ENCODE peak calls at places on chromosomes 6 and 20, in six cellular contexts. One of them, this sample, is unnamed.

GRCh38 chr6:131430531-131430930 is 142.5 kb upstream of the ARG1 start:
- DNase-seq in GM12878: no peak
- DNase-seq in H1: no peak
- DNase-seq in K562: no peak
- DNase-seq in GM12891: no peak
- DNase-seq in HepG2: no peak
- DNase-seq in this sample: no peak

GRCh38 chr6:8462694-8463093 is 27.3 kb upstream of the SLC35B3 start:
- DNase-seq in GM12878: no peak
- DNase-seq in H1: no peak
- DNase-seq in K562: no peak
- DNase-seq in GM12891: no peak
- DNase-seq in HepG2: no peak
- DNase-seq in this sample: no peak

GRCh38 chr20:60512436-60512835 is 554.2 kb downstream of the CDH26 start:
- DNase-seq in GM12878: no peak
- DNase-seq in H1: no peak
- DNase-seq in K562: no peak
- DNase-seq in GM12891: no peak
- DNase-seq in HepG2: peak
- DNase-seq in this sample: no peak

GRCh38 chr6:157726892-157727628 is 96.0 kb upstream of the SNX9 start:
- DNase-seq in GM12878: no peak
- DNase-seq in H1: no peak
- DNase-seq in K562: no peak
- DNase-seq in GM12891: no peak
- DNase-seq in HepG2: no peak
- DNase-seq in this sample: no peak

GRCh38 chr20:50133041-50133440 is 20.1 kb upstream of the UBE2V1 start:
- DNase-seq in GM12878: no peak
- DNase-seq in H1: no peak
- DNase-seq in K562: no peak
- DNase-seq in GM12891: no peak
- DNase-seq in HepG2: no peak
- DNase-seq in this sample: no peak

GRCh38 chr6:122714059-122714458 is 65.5 kb upstream of the FABP7 start:
- DNase-seq in GM12878: no peak
- DNase-seq in H1: no peak
- DNase-seq in K562: no peak
- DNase-seq in GM12891: no peak
- DNase-seq in HepG2: no peak
- DNase-seq in this sample: no peak

GRCh38 chr20:25324412-25324811 is 66.2 kb downstream of the ABHD12 start:
- DNase-seq in GM12878: no peak
- DNase-seq in H1: peak
- DNase-seq in K562: no peak
- DNase-seq in GM12891: no peak
- DNase-seq in HepG2: no peak
- DNase-seq in this sample: no peak

GRCh38 chr6:84763397-84764331 is 734 bp downstream of the TBX18 start:
- DNase-seq in GM12878: no peak
- DNase-seq in H1: peak
- DNase-seq in K562: peak
- DNase-seq in GM12891: no peak
- DNase-seq in HepG2: no peak
- DNase-seq in this sample: no peak

GRCh38 chr6:650098-650497 is 6.8 kb downstream of the HUS1B start:
- DNase-seq in GM12878: no peak
- DNase-seq in H1: no peak
- DNase-seq in K562: no peak
- DNase-seq in GM12891: no peak
- DNase-seq in HepG2: no peak
- DNase-seq in this sample: no peak

GRCh38 chr6:145735356-145736165 is at the start of gene EPM2A:
- DNase-seq in GM12878: peak
- DNase-seq in H1: peak
- DNase-seq in K562: peak
- DNase-seq in GM12891: peak
- DNase-seq in HepG2: peak
- DNase-seq in this sample: peak

GRCh38 chr6:18503588-18504231 is 116.6 kb downstream of the RNF144B start:
- DNase-seq in GM12878: peak
- DNase-seq in H1: peak
- DNase-seq in K562: peak
- DNase-seq in GM12891: peak
- DNase-seq in HepG2: peak
- DNase-seq in this sample: no peak

GRCh38 chr6:161637658-161638057 is 363.8 kb upstream of the AGPAT4 start:
- DNase-seq in GM12878: no peak
- DNase-seq in H1: no peak
- DNase-seq in K562: no peak
- DNase-seq in GM12891: no peak
- DNase-seq in HepG2: no peak
- DNase-seq in this sample: no peak

GRCh38 chr6:163793584-163793983 is 379.1 kb downstream of the QKI start:
- DNase-seq in GM12878: no peak
- DNase-seq in H1: no peak
- DNase-seq in K562: no peak
- DNase-seq in GM12891: no peak
- DNase-seq in HepG2: peak
- DNase-seq in this sample: no peak

GRCh38 chr6:46925563-46926253 is 4.0 kb upstream of the ADGRF5 start:
- DNase-seq in GM12878: no peak
- DNase-seq in H1: no peak
- DNase-seq in K562: no peak
- DNase-seq in GM12891: no peak
- DNase-seq in HepG2: peak
- DNase-seq in this sample: no peak

GRCh38 chr20:51092238-51092822 is 69.4 kb upstream of the KCNG1 start:
- DNase-seq in GM12878: no peak
- DNase-seq in H1: no peak
- DNase-seq in K562: no peak
- DNase-seq in GM12891: no peak
- DNase-seq in HepG2: no peak
- DNase-seq in this sample: no peak

GRCh38 chr20:45011108-45011526 is 44.8 kb downstream of the STK4 start:
- DNase-seq in GM12878: no peak
- DNase-seq in H1: peak
- DNase-seq in K562: peak
- DNase-seq in GM12891: no peak
- DNase-seq in HepG2: peak
- DNase-seq in this sample: no peak

GRCh38 chr6:111256646-111257045 is 169.3 kb downstream of the SLC16A10 start:
- DNase-seq in GM12878: no peak
- DNase-seq in H1: no peak
- DNase-seq in K562: no peak
- DNase-seq in GM12891: no peak
- DNase-seq in HepG2: peak
- DNase-seq in this sample: no peak

GRCh38 chr6:3318226-3318625 is 59.5 kb downstream of the PSMG4 start:
- DNase-seq in GM12878: no peak
- DNase-seq in H1: no peak
- DNase-seq in K562: no peak
- DNase-seq in GM12891: peak
- DNase-seq in HepG2: no peak
- DNase-seq in this sample: no peak

GRCh38 chr6:118554698-118555097 is 6.6 kb downstream of the PLN start:
- DNase-seq in GM12878: no peak
- DNase-seq in H1: no peak
- DNase-seq in K562: no peak
- DNase-seq in GM12891: no peak
- DNase-seq in HepG2: no peak
- DNase-seq in this sample: no peak

GRCh38 chr20:62266851-62267250 is 28.5 kb downstream of the OSBPL2 start:
- DNase-seq in GM12878: no peak
- DNase-seq in H1: no peak
- DNase-seq in K562: no peak
- DNase-seq in GM12891: no peak
- DNase-seq in HepG2: no peak
- DNase-seq in this sample: no peak

GRCh38 chr20:62267543-62267942 is 29.2 kb downstream of the OSBPL2 start:
- DNase-seq in GM12878: no peak
- DNase-seq in H1: no peak
- DNase-seq in K562: no peak
- DNase-seq in GM12891: no peak
- DNase-seq in HepG2: no peak
- DNase-seq in this sample: no peak

GRCh38 chr20:62263396-62263795 is 25.1 kb downstream of the OSBPL2 start:
- DNase-seq in GM12878: no peak
- DNase-seq in H1: no peak
- DNase-seq in K562: no peak
- DNase-seq in GM12891: no peak
- DNase-seq in HepG2: no peak
- DNase-seq in this sample: no peak

GRCh38 chr20:62266340-62266739 is 28.0 kb downstream of the OSBPL2 start:
- DNase-seq in GM12878: no peak
- DNase-seq in H1: no peak
- DNase-seq in K562: peak
- DNase-seq in GM12891: no peak
- DNase-seq in HepG2: peak
- DNase-seq in this sample: no peak

GRCh38 chr20:62265365-62265764 is 27.0 kb downstream of the OSBPL2 start:
- DNase-seq in GM12878: no peak
- DNase-seq in H1: no peak
- DNase-seq in K562: no peak
- DNase-seq in GM12891: no peak
- DNase-seq in HepG2: no peak
- DNase-seq in this sample: no peak
- TF ChIP-seq POLR2AphosphoS5 in GM12878: no peak
- TF ChIP-seq POLR2AphosphoS5 in H1: no peak
- TF ChIP-seq POLR2AphosphoS5 in K562: no peak
- TF ChIP-seq POLR2AphosphoS5 in GM12891: no peak
- TF ChIP-seq POLR2AphosphoS5 in HepG2: no peak
- TF ChIP-seq POLR2AphosphoS5 in this sample: no peak

GRCh38 chr6:32894085-32895005 is 40.4 kb downstream of the PSMB9 start:
- DNase-seq in GM12878: peak
- DNase-seq in H1: peak
- DNase-seq in K562: peak
- DNase-seq in GM12891: peak
- DNase-seq in HepG2: peak
- DNase-seq in this sample: peak
- TF ChIP-seq POLR2A in GM12878: peak
- TF ChIP-seq POLR2A in H1: peak
- TF ChIP-seq POLR2A in K562: no peak
- TF ChIP-seq POLR2A in GM12891: peak
- TF ChIP-seq POLR2A in HepG2: peak
- TF ChIP-seq POLR2A in this sample: peak

GRCh38 chr6:68506911-68507310 is 128.2 kb upstream of the ADGRB3 start:
- DNase-seq in GM12878: no peak
- DNase-seq in H1: no peak
- DNase-seq in K562: no peak
- DNase-seq in GM12891: no peak
- DNase-seq in HepG2: no peak
- DNase-seq in this sample: no peak

GRCh38 chr6:68497927-68498326 is 137.2 kb upstream of the ADGRB3 start:
- DNase-seq in GM12878: no peak
- DNase-seq in H1: no peak
- DNase-seq in K562: no peak
- DNase-seq in GM12891: no peak
- DNase-seq in HepG2: no peak
- DNase-seq in this sample: no peak

DNA sequence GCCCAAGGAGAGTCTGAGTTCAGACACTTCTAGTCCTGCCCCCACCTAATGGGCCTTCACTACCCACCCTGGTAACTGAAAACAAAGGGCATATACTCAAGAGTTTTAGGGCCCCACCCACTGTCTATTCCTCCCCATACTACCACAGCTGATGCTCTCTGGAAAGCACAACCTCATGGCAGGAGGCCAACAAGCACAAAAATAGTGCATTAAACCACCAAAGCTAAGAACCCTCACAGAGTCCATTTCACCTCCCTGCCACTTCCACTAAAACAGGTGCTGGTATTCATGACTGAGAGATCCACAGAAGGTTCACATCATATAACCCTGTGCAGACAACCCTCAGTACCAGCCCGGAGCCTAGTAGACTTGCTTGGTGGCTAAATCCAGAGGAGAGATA is 132.1 kb upstream of the ADGRB3 start:
- DNase-seq in GM12878: no peak
- DNase-seq in H1: no peak
- DNase-seq in K562: no peak
- DNase-seq in GM12891: no peak
- DNase-seq in HepG2: no peak
- DNase-seq in this sample: no peak
- TF ChIP-seq TAF1 in GM12878: no peak
- TF ChIP-seq TAF1 in H1: no peak
- TF ChIP-seq TAF1 in K562: no peak
- TF ChIP-seq TAF1 in GM12891: no peak
- TF ChIP-seq TAF1 in HepG2: no peak
- TF ChIP-seq TAF1 in this sample: no peak

GRCh38 chr6:156434049-156434794 is 343.0 kb upstream of the ARID1B start:
- DNase-seq in GM12878: no peak
- DNase-seq in H1: no peak
- DNase-seq in K562: no peak
- DNase-seq in GM12891: no peak
- DNase-seq in HepG2: no peak
- DNase-seq in this sample: no peak

GRCh38 chr6:156438519-156438918 is 338.7 kb upstream of the ARID1B start:
- DNase-seq in GM12878: no peak
- DNase-seq in H1: no peak
- DNase-seq in K562: no peak
- DNase-seq in GM12891: no peak
- DNase-seq in HepG2: no peak
- DNase-seq in this sample: no peak

GRCh38 chr6:156440688-156441087 is 336.5 kb upstream of the ARID1B start:
- DNase-seq in GM12878: no peak
- DNase-seq in H1: no peak
- DNase-seq in K562: no peak
- DNase-seq in GM12891: no peak
- DNase-seq in HepG2: no peak
- DNase-seq in this sample: no peak

GRCh38 chr6:156434795-156435190 is 342.4 kb upstream of the ARID1B start:
- DNase-seq in GM12878: no peak
- DNase-seq in H1: no peak
- DNase-seq in K562: no peak
- DNase-seq in GM12891: no peak
- DNase-seq in HepG2: no peak
- DNase-seq in this sample: no peak

DNA sequence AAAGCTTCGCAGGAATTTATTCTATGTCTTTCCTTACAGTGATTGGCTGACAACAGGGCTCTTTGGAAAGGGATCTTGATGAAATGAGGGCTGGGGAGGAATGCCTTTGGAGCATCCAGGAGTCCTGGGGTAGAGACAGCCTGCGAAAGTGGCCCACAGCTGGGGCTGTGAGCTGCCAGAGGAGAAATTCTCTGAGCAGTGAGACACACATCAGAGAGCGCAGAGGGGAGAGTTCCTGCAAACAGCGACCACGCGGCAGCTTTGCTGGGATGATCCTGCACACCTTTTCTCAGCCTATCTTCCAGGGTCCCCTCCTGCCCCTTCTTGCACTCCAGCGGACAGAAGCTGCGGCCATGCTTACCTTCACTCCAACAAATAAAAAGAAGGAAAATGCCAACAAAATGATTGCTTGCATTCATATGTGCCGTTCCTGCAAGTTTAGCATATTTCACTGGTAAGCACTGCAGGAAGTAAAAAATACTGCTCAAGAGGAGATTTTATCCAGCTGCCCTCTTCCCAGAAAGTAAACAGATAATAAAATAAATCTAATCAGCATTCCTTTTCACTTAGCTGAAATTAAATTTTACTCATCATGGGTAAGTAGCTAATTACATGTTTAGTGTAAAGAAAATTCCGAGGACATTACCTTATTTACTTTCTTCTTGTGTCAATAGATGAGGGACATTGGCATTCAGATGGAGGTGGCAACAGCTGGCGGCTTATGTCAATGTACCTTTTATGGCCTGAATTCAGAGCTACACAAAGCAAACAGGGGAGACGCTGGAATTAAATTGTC is 339.9 kb upstream of the ARID1B start:
- DNase-seq in GM12878: no peak
- DNase-seq in H1: no peak
- DNase-seq in K562: no peak
- DNase-seq in GM12891: no peak
- DNase-seq in HepG2: no peak
- DNase-seq in this sample: no peak
- TF ChIP-seq POLR2AphosphoS5 in GM12878: no peak
- TF ChIP-seq POLR2AphosphoS5 in H1: no peak
- TF ChIP-seq POLR2AphosphoS5 in K562: no peak
- TF ChIP-seq POLR2AphosphoS5 in GM12891: no peak
- TF ChIP-seq POLR2AphosphoS5 in HepG2: no peak
- TF ChIP-seq POLR2AphosphoS5 in this sample: no peak

This sample was measured in GM12892.